ENCODE peak calls at places on chromosomes 13 and 19, in ten cellular contexts. O is choroid plexus epithelial cell, S is omental fat pad, K is mesothelial cell of epicardium, W is neural crest cell, U is NB4, Q is fibroblast of pulmonary artery, H is neural progenitor cell, L is glutamatergic neuron, Y is prostate gland. I is an unnamed sample.

GRCh38 chr19:38055655-38056521 is 148.9 kb downstream of the SIPA1L3 start:
- DNase-seq in O (no peak), S (no peak), K (no peak), W (no peak), U (no peak), Q (no peak), H (peak), L (no peak), Y (no peak), I (no peak)

GRCh38 chr13:24168392-24168750 is 7.9 kb downstream of the SPATA13 start:
- DNase-seq in O (no peak), S (no peak), K (no peak), W (no peak), U (no peak), Q (no peak), H (peak), L (no peak), Y (no peak), I (no peak)

GRCh38 chr13:114022309-114022669 is 48.4 kb upstream of the C13orf46 start:
- DNase-seq in O (no peak), S (no peak), K (no peak), W (no peak), U (no peak), Q (no peak), H (no peak), L (peak), Y (no peak), I (no peak)

GRCh38 chr13:110287031-110287828 is 19.7 kb downstream of the COL4A1 start:
- DNase-seq in O (no peak), S (no peak), K (no peak), W (no peak), U (no peak), Q (no peak), H (no peak), L (no peak), Y (no peak), I (no peak)

GRCh38 chr13:33191425-33192221 is 93.9 kb downstream of the STARD13 start:
- DNase-seq in O (no peak), S (no peak), K (no peak), W (no peak), U (no peak), Q (no peak), H (no peak), L (no peak), Y (no peak), I (no peak)

GRCh38 chr13:78662467-78662866 is 3.5 kb upstream of the OBI1 start:
- DNase-seq in O (no peak), S (no peak), K (no peak), W (no peak), U (no peak), Q (no peak), H (no peak), L (no peak), Y (no peak), I (peak)

GRCh38 chr19:40335855-40336700 is 12.1 kb downstream of the C19orf47 start:
- DNase-seq in O (no peak), S (no peak), K (no peak), W (no peak), U (no peak), Q (no peak), H (no peak), L (no peak), Y (no peak), I (no peak)

GRCh38 chr19:35034005-35034502 is 3.8 kb downstream of the SCN1B start:
- DNase-seq in O (no peak), S (no peak), K (no peak), W (no peak), U (no peak), Q (no peak), H (no peak), L (no peak), Y (no peak), I (no peak)

GRCh38 chr19:46374526-46375475 is 27.9 kb downstream of the PPP5C start:
- DNase-seq in O (no peak), S (no peak), K (no peak), W (no peak), U (peak), Q (no peak), H (no peak), L (no peak), Y (no peak), I (no peak)

GRCh38 chr19:41902594-41902993 is 19.6 kb downstream of the ARHGEF1 start:
- DNase-seq in O (no peak), S (no peak), K (no peak), W (no peak), U (no peak), Q (no peak), H (no peak), L (no peak), Y (no peak), I (no peak)

GRCh38 chr19:18894254-18895037 is 1.5 kb downstream of the CERS1 start:
- DNase-seq in O (peak), S (no peak), K (peak), W (peak), U (no peak), Q (peak), H (peak), L (peak), Y (no peak), I (no peak)

GRCh38 chr19:20999731-21000352 is 20.6 kb upstream of the ZNF430 start:
- DNase-seq in O (peak), S (peak), K (peak), W (peak), U (peak), Q (peak), H (peak), L (peak), Y (peak), I (peak)

GRCh38 chr19:46428278-46429141 is at the start of gene PNMA8C:
- DNase-seq in O (peak), S (no peak), K (peak), W (peak), U (peak), Q (peak), H (peak), L (peak), Y (no peak), I (no peak)

GRCh38 chr13:101520672-101521071 is 68.2 kb downstream of the ITGBL1 start:
- DNase-seq in O (peak), S (no peak), K (no peak), W (no peak), U (peak), Q (peak), H (peak), L (no peak), Y (no peak), I (no peak)

GRCh38 chr19:40229484-40229883 is 3.0 kb upstream of the CCNP start:
- DNase-seq in O (no peak), S (no peak), K (no peak), W (no peak), U (no peak), Q (no peak), H (no peak), L (no peak), Y (no peak), I (no peak)

GRCh38 chr19:21569497-21569870 is 64.1 kb downstream of the ZNF429 start:
- DNase-seq in O (no peak), S (no peak), K (no peak), W (no peak), U (peak), Q (no peak), H (no peak), L (no peak), Y (no peak), I (no peak)

GRCh38 chr19:46928951-46929350 is 68.2 kb downstream of the ARHGAP35 start:
- DNase-seq in O (peak), S (no peak), K (no peak), W (no peak), U (no peak), Q (no peak), H (no peak), L (no peak), Y (no peak), I (no peak)

GRCh38 chr19:40411125-40411842 is 1.9 kb downstream of the PRX start:
- DNase-seq in O (no peak), S (no peak), K (no peak), W (no peak), U (no peak), Q (no peak), H (no peak), L (no peak), Y (no peak), I (no peak)

GRCh38 chr13:20718958-20719566 is 15.6 kb downstream of the IL17D start:
- DNase-seq in O (no peak), S (no peak), K (no peak), W (no peak), U (no peak), Q (no peak), H (no peak), L (no peak), Y (no peak), I (no peak)

GRCh38 chr13:93881418-93881817 is 598.1 kb downstream of the DCT start:
- DNase-seq in O (peak), S (no peak), K (no peak), W (no peak), U (no peak), Q (peak), H (no peak), L (no peak), Y (no peak), I (no peak)

GRCh38 chr19:2451741-2452140 is 5.0 kb downstream of the LMNB2 start:
- DNase-seq in O (no peak), S (no peak), K (no peak), W (no peak), U (no peak), Q (no peak), H (no peak), L (no peak), Y (no peak), I (no peak)

GRCh38 chr13:74795526-74795925 is 661.3 kb upstream of the KLF12 start:
- DNase-seq in O (no peak), S (no peak), K (no peak), W (no peak), U (no peak), Q (no peak), H (no peak), L (no peak), Y (no peak), I (no peak)

GRCh38 chr19:4347521-4347920 is 4.2 kb downstream of the MPND start:
- DNase-seq in O (no peak), S (no peak), K (no peak), W (no peak), U (no peak), Q (no peak), H (no peak), L (no peak), Y (no peak), I (no peak)

GRCh38 chr19:4345656-4346383 is 2.5 kb downstream of the MPND start:
- DNase-seq in O (no peak), S (no peak), K (no peak), W (no peak), U (no peak), Q (no peak), H (no peak), L (no peak), Y (no peak), I (no peak)

GRCh38 chr19:4342421-4343055 is 824 bp upstream of the MPND start:
- DNase-seq in O (peak), S (peak), K (peak), W (peak), U (peak), Q (peak), H (peak), L (peak), Y (peak), I (peak)

GRCh38 chr19:4343845-4344713 is 717 bp downstream of the MPND start:
- DNase-seq in O (no peak), S (no peak), K (no peak), W (no peak), U (peak), Q (no peak), H (no peak), L (no peak), Y (no peak), I (no peak)

GRCh38 chr19:4343056-4343844 is at the start of gene MPND:
- DNase-seq in O (peak), S (peak), K (peak), W (peak), U (peak), Q (peak), H (peak), L (peak), Y (peak), I (peak)
- TF ChIP-seq CTCF in O (peak), S (no peak), K (peak), W (peak), U (no peak), Q (peak), H (peak), L (no peak), Y (no peak), I (peak)

DNA sequence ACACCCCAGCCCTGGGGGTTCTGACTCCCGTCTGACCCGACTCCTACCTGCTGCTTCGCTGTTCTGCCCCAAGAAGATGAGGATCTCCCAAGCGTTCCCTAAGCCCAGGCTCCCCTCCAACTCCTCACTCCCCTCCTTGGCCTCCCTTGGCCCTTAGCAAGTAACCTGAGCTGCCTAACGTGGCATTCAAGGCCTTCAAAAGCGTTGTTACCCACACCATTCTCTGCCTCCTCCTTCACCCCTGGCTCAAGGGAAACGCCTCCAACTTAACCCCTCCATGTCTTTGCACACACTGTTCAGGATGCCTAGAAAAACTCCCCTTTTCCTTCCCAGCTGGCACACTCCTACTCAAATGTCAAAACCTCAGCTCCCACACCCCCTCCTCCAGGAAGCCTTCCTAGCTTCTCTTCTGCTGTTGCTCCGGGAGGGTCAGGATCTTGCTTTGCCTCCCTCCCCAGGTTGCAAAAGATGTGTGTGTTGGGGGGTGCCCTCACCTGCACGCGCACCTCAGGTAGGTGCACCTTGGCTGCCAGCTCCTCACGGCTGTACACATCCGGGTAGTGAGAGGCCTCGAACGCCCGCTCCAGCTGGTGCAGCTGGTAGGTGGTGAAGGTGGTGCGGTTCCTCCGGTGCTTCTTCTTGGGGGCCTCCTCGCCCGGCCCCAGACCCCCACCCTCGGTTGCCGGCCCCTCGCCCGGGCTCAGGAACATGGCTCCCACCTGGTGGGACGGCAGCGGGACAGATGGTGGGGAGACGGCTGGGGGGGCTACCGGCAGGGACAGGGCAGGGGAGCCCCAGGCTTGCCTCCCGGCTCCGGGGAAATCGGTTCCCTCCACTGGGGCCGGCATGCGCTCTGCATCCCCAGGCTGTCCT is 759 bp downstream of the RAX2 start:
- DNase-seq in O (no peak), S (no peak), K (no peak), W (no peak), U (no peak), Q (no peak), H (no peak), L (no peak), Y (no peak), I (no peak)
- TF ChIP-seq CTCF in O (no peak), S (no peak), K (no peak), W (no peak), U (no peak), Q (no peak), H (no peak), L (no peak), Y (no peak), I (no peak)

DNA sequence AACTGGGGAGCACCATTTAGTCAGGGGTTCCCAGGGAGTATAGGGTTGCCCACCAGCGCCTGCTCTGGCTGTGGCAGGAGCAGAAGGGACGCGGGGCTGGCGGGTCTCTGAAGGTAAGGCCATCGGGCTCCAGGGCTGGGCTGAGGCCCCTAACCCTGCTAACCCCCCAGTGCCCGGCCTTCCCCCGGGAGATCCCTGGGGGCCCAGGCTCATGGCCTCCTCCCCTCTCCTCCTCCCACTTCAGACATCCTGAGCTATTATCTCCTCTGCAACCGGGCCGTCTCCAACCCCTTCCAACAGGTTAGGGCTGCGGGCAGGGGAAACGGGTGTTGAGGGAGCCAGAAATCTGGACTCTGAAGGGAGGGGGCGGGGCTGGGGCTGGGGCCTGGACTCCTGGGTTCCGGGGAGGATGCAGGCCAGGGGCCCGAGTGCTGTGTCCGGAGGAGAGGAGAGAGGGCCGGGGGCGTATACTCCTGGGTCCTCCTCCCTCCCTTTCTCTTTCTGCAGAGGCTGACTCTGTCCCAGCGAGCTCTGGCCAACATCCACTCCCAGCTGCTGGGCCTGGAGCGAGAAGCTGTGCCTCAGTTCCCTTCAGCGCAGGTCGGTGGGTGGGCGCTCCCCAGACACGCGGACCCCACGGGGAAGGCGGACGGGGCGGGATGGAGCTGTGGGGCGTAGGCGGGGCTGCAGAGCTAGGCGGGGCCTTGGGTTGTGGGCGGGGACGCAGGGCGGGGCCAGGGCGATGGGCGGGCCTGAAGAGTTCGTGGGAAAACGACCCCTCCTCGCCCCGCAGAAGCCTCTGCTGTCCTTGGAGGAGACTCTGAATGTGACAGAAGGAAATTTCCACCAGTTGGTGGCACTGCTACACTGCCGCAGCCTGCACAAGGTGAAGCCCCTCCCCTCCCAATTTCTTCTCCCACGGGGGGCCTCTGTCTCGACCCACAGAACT is 15.3 kb downstream of the TTYH1 start:
- DNase-seq in O (peak), S (no peak), K (peak), W (peak), U (peak), Q (peak), H (peak), L (peak), Y (peak), I (peak)
- TF ChIP-seq CTCF in O (peak), S (no peak), K (no peak), W (peak), U (peak), Q (no peak), H (peak), L (no peak), Y (no peak), I (no peak)

GRCh38 chr19:14177496-14178074 is 28.4 kb downstream of the ADGRL1 start:
- DNase-seq in O (no peak), S (no peak), K (no peak), W (no peak), U (no peak), Q (peak), H (no peak), L (no peak), Y (no peak), I (no peak)
- TF ChIP-seq CTCF in O (no peak), S (no peak), K (no peak), W (no peak), U (no peak), Q (no peak), H (no peak), L (no peak), Y (no peak), I (no peak)

GRCh38 chr13:77016888-77017623 is 9.9 kb downstream of the FBXL3 start:
- DNase-seq in O (no peak), S (no peak), K (no peak), W (no peak), U (no peak), Q (no peak), H (no peak), L (no peak), Y (no peak), I (no peak)
- TF ChIP-seq CTCF in O (no peak), S (no peak), K (no peak), W (no peak), U (no peak), Q (no peak), H (peak), L (no peak), Y (no peak), I (no peak)

GRCh38 chr13:25214371-25215252 is 42.5 kb upstream of the AMER2 start:
- DNase-seq in O (peak), S (no peak), K (no peak), W (no peak), U (no peak), Q (peak), H (no peak), L (no peak), Y (no peak), I (no peak)
- TF ChIP-seq CTCF in O (peak), S (no peak), K (no peak), W (no peak), U (no peak), Q (peak), H (no peak), L (no peak), Y (no peak), I (no peak)

DNA sequence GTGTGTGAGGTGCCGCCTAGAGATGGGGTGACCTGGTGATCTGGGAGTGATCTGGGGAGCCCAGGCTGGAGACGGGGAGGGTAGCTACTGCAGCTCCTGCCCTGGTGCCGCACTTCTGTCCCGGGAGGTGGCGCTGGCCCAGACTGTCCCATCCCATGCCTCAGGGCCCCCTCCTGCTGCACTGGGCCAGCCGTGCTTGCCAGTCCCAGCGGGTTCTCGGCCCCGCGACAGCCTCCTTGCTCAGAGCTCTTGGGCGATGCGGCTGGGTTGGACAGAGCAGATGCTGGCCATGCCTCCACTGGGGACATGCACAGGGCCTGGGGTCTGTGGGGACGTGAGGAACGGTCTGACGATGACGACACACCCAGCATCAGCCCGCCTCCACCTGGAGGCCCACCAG is 2.5 kb downstream of the RAX2 start:
- DNase-seq in O (no peak), S (no peak), K (no peak), W (no peak), U (no peak), Q (no peak), H (no peak), L (no peak), Y (no peak), I (no peak)
- TF ChIP-seq CTCF in O (no peak), S (no peak), K (no peak), W (no peak), U (no peak), Q (no peak), H (no peak), L (no peak), Y (no peak), I (no peak)